ENCODE peak calls at places on chromosome 21, in four cellular contexts. B is MM.1S, Q is endothelial cell of umbilical vein, V is astrocyte of the spinal cord. T is an unnamed sample.

GRCh38 chr21:17495680-17496079 is 17.2 kb upstream of the CXADR start:
- DNase-seq in B (no peak), Q (no peak), V (peak), T (no peak)

GRCh38 chr21:14520535-14520934 is 25.6 kb downstream of the SAMSN1 start:
- DNase-seq in B (no peak), Q (no peak), V (no peak), T (no peak)

GRCh38 chr21:20443558-20444155 is 554.6 kb upstream of the NCAM2 start:
- DNase-seq in B (peak), Q (no peak), V (no peak), T (no peak)

GRCh38 chr21:16117851-16118592 is 388.2 kb downstream of the USP25 start:
- DNase-seq in B (no peak), Q (peak), V (peak), T (peak)

GRCh38 chr21:36788116-36788515 is 89.2 kb downstream of the SIM2 start:
- DNase-seq in B (no peak), Q (no peak), V (no peak), T (no peak)

GRCh38 chr21:46557919-46558392 is 46.9 kb downstream of the S100B start:
- DNase-seq in B (no peak), Q (no peak), V (no peak), T (no peak)

GRCh38 chr21:16536661-16537359 is 807.0 kb downstream of the USP25 start:
- DNase-seq in B (no peak), Q (peak), V (peak), T (no peak)

GRCh38 chr21:28801906-28802305 is 190.8 kb downstream of the LTN1 start:
- DNase-seq in B (no peak), Q (no peak), V (no peak), T (no peak)

GRCh38 chr21:28538987-28539622 is 453.6 kb downstream of the LTN1 start:
- DNase-seq in B (no peak), Q (peak), V (peak), T (peak)

GRCh38 chr21:29372063-29372802 is 73.5 kb downstream of the BACH1 start:
- DNase-seq in B (peak), Q (peak), V (peak), T (peak)

GRCh38 chr21:30463713-30464112 is 16.5 kb downstream of the KRTAP19-1 start:
- DNase-seq in B (peak), Q (no peak), V (no peak), T (no peak)

GRCh38 chr21:36615274-36615964 is 83.5 kb upstream of the SIM2 start:
- DNase-seq in B (no peak), Q (no peak), V (no peak), T (no peak)

GRCh38 chr21:31647650-31648049 is 11.8 kb upstream of the SOD1 start:
- DNase-seq in B (peak), Q (no peak), V (no peak), T (no peak)

GRCh38 chr21:43723648-43724047 is 4.7 kb downstream of the PDXK start:
- DNase-seq in B (no peak), Q (no peak), V (no peak), T (no peak)

GRCh38 chr21:43291347-43291950 is 122.6 kb downstream of the CRYAA start:
- DNase-seq in B (no peak), Q (no peak), V (no peak), T (no peak)

GRCh38 chr21:34019402-34019801 is 54.0 kb upstream of the MRPS6 start:
- DNase-seq in B (no peak), Q (no peak), V (no peak), T (no peak)

GRCh38 chr21:34018910-34019309 is 54.5 kb upstream of the MRPS6 start:
- DNase-seq in B (peak), Q (no peak), V (no peak), T (no peak)

GRCh38 chr21:34020934-34021553 is 52.3 kb upstream of the MRPS6 start:
- DNase-seq in B (no peak), Q (no peak), V (no peak), T (no peak)

GRCh38 chr21:34021726-34022125 is 51.7 kb upstream of the MRPS6 start:
- DNase-seq in B (no peak), Q (no peak), V (no peak), T (no peak)

DNA sequence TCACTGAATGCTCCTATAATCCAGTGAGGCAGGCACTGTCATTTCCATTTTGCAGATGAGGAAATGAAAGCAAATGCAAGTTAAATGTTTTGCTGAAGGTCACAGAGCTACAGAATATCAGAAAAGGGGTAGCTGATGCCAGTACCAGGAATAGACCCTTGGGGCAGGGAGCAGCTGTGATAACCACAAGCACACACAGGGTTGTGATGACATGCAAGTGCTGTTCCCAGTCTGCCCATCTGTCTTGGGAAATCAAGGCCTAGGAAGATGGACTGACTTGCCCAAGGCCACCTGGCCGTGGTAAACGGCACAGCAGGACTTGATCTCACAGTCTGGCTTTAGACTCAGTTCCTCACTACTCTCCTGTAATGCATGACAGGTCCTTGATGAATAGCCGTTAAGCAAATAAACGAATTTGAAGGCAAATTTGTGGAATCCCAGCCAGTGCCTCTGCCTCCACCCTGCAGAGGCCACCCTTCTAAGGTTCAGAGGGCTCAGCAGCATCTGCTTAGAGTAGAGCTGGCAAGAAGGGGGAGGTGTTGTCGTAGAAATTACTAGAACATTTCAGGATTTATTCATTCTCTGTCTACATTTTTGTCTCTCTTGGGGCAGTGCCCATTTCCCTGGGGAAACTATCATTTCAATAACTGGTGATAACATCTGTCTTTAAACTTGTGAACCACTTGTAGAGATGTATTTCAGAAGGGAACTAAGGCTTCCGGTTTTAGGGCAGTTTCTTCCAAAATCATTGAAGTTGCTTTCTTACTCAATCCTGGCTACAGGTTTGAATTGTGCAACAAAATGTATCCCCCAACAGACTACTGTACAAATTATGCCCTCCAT is 53.2 kb upstream of the MRPS6 start:
- DNase-seq in B (peak), Q (no peak), V (no peak), T (no peak)
- H3K4me3 ChIP-seq in B (peak), Q (no peak), V (no peak), T (no peak)

GRCh38 chr21:45011426-45011825 is 63.0 kb upstream of the ADARB1 start:
- DNase-seq in B (no peak), Q (no peak), V (no peak), T (no peak)

GRCh38 chr21:45012661-45013270 is 61.6 kb upstream of the ADARB1 start:
- DNase-seq in B (no peak), Q (no peak), V (no peak), T (no peak)

GRCh38 chr21:45011911-45012660 is 62.3 kb upstream of the ADARB1 start:
- DNase-seq in B (no peak), Q (peak), V (peak), T (peak)

GRCh38 chr21:45014747-45015468 is 59.5 kb upstream of the ADARB1 start:
- DNase-seq in B (no peak), Q (no peak), V (no peak), T (no peak)

GRCh38 chr21:45013271-45013841 is 61.0 kb upstream of the ADARB1 start:
- DNase-seq in B (no peak), Q (no peak), V (no peak), T (no peak)
- TF ChIP-seq CTCF in B (no peak), Q (no peak), V (peak), T (no peak)

DNA sequence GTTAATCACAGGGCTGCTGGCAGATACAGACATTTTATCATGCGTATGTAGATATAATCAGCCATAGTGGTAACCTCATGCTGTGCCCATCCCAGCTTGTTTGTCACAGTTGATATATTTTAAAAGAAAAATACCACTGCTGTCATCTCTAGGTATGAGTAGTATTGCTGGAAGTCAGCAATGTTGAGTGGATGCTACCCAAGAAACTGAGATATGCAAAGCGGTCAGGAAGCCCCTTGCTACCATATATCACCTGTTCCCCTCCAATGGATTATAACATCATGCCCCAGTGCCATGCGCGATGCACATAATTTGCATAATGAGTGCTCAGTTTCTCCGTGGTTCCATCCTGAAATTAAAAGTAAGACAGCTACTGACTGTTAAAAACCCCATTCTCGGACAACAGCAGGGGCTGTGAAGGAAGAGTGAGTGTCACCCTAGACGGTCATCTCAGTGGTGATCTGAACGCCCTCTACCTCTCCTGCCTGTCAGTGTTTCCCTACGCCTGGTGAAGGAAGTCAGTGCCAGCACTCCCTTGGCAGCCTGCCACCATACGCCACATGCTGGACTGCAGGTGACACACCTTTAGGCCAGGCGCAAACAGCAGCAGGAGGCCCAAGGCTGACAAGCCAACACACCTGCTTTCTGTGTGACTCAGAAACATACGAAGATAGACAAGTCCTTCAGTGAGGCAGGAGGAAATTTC is 2.7 kb downstream of the IL10RB start:
- DNase-seq in B (peak), Q (no peak), V (no peak), T (no peak)
- H3K4me3 ChIP-seq in B (peak), Q (no peak), V (no peak), T (no peak)

DNA sequence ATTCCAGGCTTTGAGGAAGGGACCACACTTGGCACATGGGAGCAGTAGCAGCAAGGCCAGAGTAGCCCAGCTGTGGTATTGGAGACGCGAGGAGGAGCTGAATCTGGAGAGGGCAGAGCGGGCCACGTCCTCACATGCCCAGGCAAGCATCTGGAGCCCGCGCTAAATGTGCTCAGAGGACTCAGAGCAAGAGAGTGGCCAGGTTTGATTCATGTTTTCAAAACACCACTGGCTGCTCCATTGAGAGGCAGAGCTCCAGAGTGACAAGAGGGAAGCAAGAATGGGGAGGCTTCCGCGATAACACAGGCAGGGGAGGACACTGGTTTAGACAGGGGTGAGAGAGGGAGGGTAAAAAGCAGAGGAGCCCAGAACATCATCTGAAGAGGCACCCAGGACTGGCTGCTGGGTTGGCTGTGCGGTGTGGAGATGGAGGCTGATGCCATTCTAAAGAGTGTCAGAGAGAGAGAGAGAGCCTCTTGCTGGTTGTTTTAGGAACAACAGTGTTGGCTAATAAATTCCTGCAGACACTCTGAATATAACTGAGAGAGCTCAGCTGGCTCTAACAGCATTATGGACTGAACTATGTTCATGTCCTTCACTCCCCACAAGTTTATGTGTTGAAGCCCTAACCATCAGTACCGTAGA is 32.3 kb downstream of the RCAN1 start:
- DNase-seq in B (peak), Q (peak), V (peak), T (peak)
- TF ChIP-seq CTCF in B (peak), Q (peak), V (peak), T (peak)

GRCh38 chr21:37860416-37860815 is 55.8 kb downstream of the KCNJ6 start:
- DNase-seq in B (no peak), Q (no peak), V (no peak), T (no peak)
- H3K4me3 ChIP-seq in B (no peak), Q (no peak), V (no peak), T (no peak)

GRCh38 chr21:25362375-25363267 is 244.7 kb downstream of the MRPL39 start:
- DNase-seq in B (no peak), Q (no peak), V (no peak), T (no peak)

GRCh38 chr21:25361097-25361496 is 246.2 kb downstream of the MRPL39 start:
- DNase-seq in B (no peak), Q (no peak), V (no peak), T (no peak)

GRCh38 chr21:25359724-25360123 is 247.6 kb downstream of the MRPL39 start:
- DNase-seq in B (no peak), Q (peak), V (no peak), T (no peak)

GRCh38 chr21:25361765-25362164 is 245.5 kb downstream of the MRPL39 start:
- DNase-seq in B (no peak), Q (no peak), V (no peak), T (no peak)

DNA sequence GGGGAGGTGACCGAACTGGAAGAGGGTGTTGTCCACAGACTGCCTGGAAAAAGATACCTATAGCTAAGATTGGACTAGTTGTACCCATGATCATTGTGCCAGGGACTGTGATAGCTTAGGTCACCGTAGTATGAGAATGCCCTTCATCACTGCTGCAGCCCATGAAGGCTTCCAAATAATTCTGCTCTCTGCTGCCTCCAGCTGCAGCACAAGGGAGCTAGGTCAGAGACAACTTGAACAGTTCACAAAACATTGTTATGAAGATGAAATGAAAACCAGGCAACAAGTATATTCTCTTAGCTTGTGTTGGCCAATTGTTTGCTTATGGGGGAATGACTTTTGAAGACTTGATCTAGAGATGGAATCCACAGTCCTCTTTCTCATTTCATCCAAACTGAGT is 246.7 kb downstream of the MRPL39 start:
- DNase-seq in B (no peak), Q (no peak), V (no peak), T (no peak)
- TF ChIP-seq CTCF in B (peak), Q (no peak), V (peak), T (peak)